ENCODE peak calls at places on chromosomes 1 and 21, in nine cellular contexts. Y is NCI-H1694 treated with DMSO at 0.1 percent for 48 hours; G is ascending aorta; V is activated CD4-positive, alpha-beta T cell treated with anti-CD3 and anti-CD28 coated beads, Interleukin-2, amount 50 U/mL, for 1 hour; X is M059J; N is nephron progenitor cell; I is neuronal stem cell; D is stimulated activated naive CD8-positive, alpha-beta T cell treated with anti-CD3 and anti-CD28 coated beads, Interleukin-15, Interleukin-2, amounts not matched to agents 100 U/mL and 50 U/mL, for 24 hours; O is tibial artery. H is an unnamed sample.

GRCh38 chr1:23385119-23385621 is 15.5 kb upstream of the ZNF436 start:
- DNase-seq in Y (no peak), G (no peak), V (no peak), X (peak), N (no peak), I (no peak), D (no peak), O (no peak), H (no peak)

GRCh38 chr1:200979574-200980451 is 43.7 kb downstream of the KIF21B start:
- DNase-seq in Y (peak), G (no peak), V (peak), X (peak), N (peak), I (no peak), D (peak), O (no peak), H (peak)

GRCh38 chr1:110113551-110113950 is 1.3 kb downstream of the UBL4B start:
- DNase-seq in Y (no peak), G (no peak), V (no peak), X (no peak), N (no peak), I (no peak), D (no peak), O (no peak), H (no peak)

GRCh38 chr1:198749279-198749678 is 110.4 kb downstream of the PTPRC start:
- DNase-seq in Y (no peak), G (no peak), V (no peak), X (no peak), N (no peak), I (no peak), D (no peak), O (no peak), H (no peak)

GRCh38 chr1:58874757-58875755 is 91.2 kb upstream of the JUN start:
- DNase-seq in Y (no peak), G (no peak), V (no peak), X (peak), N (no peak), I (peak), D (no peak), O (no peak), H (no peak)

GRCh38 chr21:43916691-43917514 is 51.9 kb downstream of the AGPAT3 start:
- DNase-seq in Y (no peak), G (no peak), V (peak), X (no peak), N (no peak), I (no peak), D (peak), O (peak), H (peak)

GRCh38 chr21:29433366-29434059 is 134.8 kb downstream of the BACH1 start:
- DNase-seq in Y (no peak), G (no peak), V (no peak), X (no peak), N (no peak), I (no peak), D (no peak), O (no peak), H (no peak)

GRCh38 chr1:83741751-83742150 is 257.2 kb downstream of the TTLL7 start:
- DNase-seq in Y (no peak), G (no peak), V (no peak), X (no peak), N (no peak), I (no peak), D (no peak), O (no peak), H (no peak)